ENCODE peak calls at places on chromosomes 2 and 18, in seven cellular contexts. F, N, M, Y, D, Q and S are unnamed samples.

GRCh38 chr2:241466230-241466629 is 42.2 kb downstream of the STK25 start:
- DNase-seq in Q (no peak), D (no peak), M (no peak), N (peak), Y (no peak), F (no peak), S (no peak)

GRCh38 chr2:218149865-218150264 is 16.9 kb downstream of the CXCR1 start:
- DNase-seq in N (no peak), D (no peak), Y (no peak), M (no peak), F (no peak), Q (no peak), S (no peak)

GRCh38 chr2:227826019-227826521 is 12.4 kb downstream of the CCL20 start:
- DNase-seq in Y (no peak), D (no peak), Q (no peak), F (no peak), N (no peak), M (no peak), S (no peak)

GRCh38 chr2:187959821-187960220 is 331.9 kb upstream of the GULP1 start:
- DNase-seq in Y (no peak), M (no peak), N (no peak), F (no peak), Q (no peak), D (no peak), S (peak)

GRCh38 chr2:108267117-108267516 is 21.6 kb upstream of the SULT1C2 start:
- DNase-seq in Q (no peak), Y (no peak), D (peak), F (peak), M (no peak), N (no peak), S (no peak)

GRCh38 chr2:74867841-74868658 is 34.1 kb downstream of the HK2 start:
- DNase-seq in D (no peak), F (peak), Y (no peak), N (no peak), M (no peak), Q (no peak), S (no peak)

GRCh38 chr2:187529977-187530721 is 24.1 kb downstream of the TFPI start:
- DNase-seq in N (no peak), M (no peak), F (no peak), Q (no peak), D (no peak), Y (no peak), S (peak)

GRCh38 chr18:6414723-6415362 is at the start of gene L3MBTL4:
- DNase-seq in N (peak), Y (peak), D (no peak), M (peak), Q (peak), F (no peak), S (no peak)

GRCh38 chr2:30649278-30649677 is 158.0 kb downstream of the CAPN13 start:
- DNase-seq in N (no peak), Q (no peak), M (no peak), D (no peak), Y (no peak), F (no peak), S (no peak)

GRCh38 chr2:71992036-71992435 is 155.6 kb downstream of the CYP26B1 start:
- DNase-seq in M (no peak), F (no peak), Y (no peak), Q (no peak), D (no peak), N (no peak), S (no peak)

GRCh38 chr2:88127888-88128653 is at the start of gene FABP1:
- DNase-seq in Q (no peak), N (no peak), M (peak), D (no peak), Y (no peak), F (no peak), S (no peak)

GRCh38 chr18:36127866-36128845 is 984 bp downstream of the SLC39A6 start:
- DNase-seq in N (no peak), M (no peak), F (peak), Y (no peak), D (no peak), Q (no peak), S (peak)

GRCh38 chr2:51247252-51247651 is 215.3 kb upstream of the NRXN1 start:
- DNase-seq in D (no peak), F (no peak), N (no peak), Q (no peak), Y (no peak), M (no peak), S (peak)

GRCh38 chr18:26091047-26091630 is 726 bp upstream of the SS18 start:
- DNase-seq in Y (no peak), N (no peak), Q (peak), M (no peak), F (no peak), D (no peak), S (no peak)

DNA sequence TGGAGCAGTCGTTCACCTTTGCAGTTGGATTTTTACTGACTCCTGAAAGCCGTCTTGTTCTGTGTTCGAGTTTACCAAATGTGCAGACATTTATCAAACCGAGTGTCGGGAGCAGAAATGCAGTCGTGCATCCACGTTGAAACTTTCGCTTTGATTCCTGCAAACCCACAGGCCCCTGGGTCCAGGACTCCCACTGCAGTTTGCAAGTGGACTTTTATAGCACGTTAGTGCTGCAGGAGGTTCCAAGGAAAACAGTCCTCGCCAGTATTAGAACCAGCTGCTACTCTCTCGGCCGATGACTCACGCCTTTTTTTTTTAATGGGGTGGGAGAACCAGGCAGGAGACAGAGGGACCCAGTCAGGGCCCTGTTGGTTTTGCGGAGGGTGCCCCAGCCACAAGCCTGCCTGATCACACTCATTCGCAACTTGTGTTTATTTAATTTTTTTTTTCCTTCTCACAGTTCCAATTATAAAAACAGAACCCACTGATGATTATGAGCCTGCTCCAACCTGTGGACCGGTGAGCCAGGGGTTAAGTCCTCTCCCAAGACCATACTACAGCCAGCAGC is 90.1 kb downstream of the NFATC1 start:
- DNase-seq in F (peak), Y (no peak), Q (peak), M (no peak), D (peak), N (no peak), S (peak)
- H3K4me3 ChIP-seq in F (peak), Y (no peak), Q (peak), M (no peak), D (peak), N (no peak), S (no peak)

GRCh38 chr18:55406374-55407045 is 181.5 kb downstream of the TCF4 start:
- DNase-seq in N (no peak), Q (no peak), M (no peak), F (no peak), D (no peak), Y (no peak), S (no peak)

GRCh38 chr18:55404136-55404810 is 183.7 kb downstream of the TCF4 start:
- DNase-seq in M (no peak), N (no peak), Y (no peak), Q (no peak), D (no peak), F (no peak), S (no peak)

GRCh38 chr18:55407191-55407590 is 180.8 kb downstream of the TCF4 start:
- DNase-seq in Y (no peak), D (no peak), Q (no peak), M (no peak), N (no peak), F (peak), S (no peak)

GRCh38 chr18:55404811-55405654 is 183.0 kb downstream of the TCF4 start:
- DNase-seq in Q (no peak), F (peak), D (no peak), Y (no peak), M (no peak), N (no peak), S (no peak)

DNA sequence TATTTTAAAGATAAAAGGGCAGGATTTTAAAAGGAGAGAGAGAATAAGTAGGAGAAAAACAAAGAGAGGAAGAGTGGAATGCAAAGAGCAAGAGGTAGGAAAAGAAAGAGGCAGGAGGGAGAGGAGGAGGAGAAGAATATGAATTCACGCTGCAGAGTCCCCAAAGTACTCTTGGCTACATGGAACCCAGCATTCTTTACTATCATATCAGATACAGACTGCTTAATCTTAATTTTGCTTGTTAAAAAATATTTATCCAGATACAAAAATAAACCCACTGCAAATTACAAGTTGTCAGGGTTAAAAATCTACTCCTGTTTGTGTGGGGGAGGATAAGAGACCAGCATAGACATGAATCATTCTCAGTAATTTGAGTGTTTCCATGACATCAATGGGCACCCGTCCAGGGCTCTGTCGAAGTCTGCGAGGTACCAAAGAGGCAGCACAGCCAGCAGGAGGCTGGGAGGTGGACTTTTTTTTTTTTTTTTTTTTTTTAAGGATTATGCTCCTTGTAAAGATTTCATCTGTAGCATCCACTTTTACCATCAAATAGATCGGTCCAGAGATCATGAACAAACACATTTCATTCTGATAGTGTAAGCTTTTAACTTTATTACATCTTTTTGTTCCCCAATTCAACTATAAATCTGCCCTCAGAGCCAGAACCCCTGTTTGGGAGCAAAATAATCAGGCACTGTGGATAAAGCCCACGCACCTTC is 182.2 kb downstream of the TCF4 start:
- DNase-seq in D (no peak), N (no peak), M (no peak), F (peak), Q (peak), Y (no peak), S (peak)
- TF ChIP-seq CTCF in D (no peak), N (no peak), M (no peak), F (no peak), Q (peak), Y (no peak), S (no peak)

GRCh38 chr2:150478206-150478974 is 9.1 kb downstream of the RND3 start:
- DNase-seq in F (peak), N (no peak), Y (no peak), Q (no peak), M (no peak), D (no peak), S (no peak)
- H3K4me3 ChIP-seq in F (peak), N (no peak), Y (no peak), Q (no peak), M (no peak), D (peak), S (no peak)

GRCh38 chr2:64934530-64934929 is 54.7 kb upstream of the SLC1A4 start:
- DNase-seq in F (no peak), Y (no peak), N (no peak), D (no peak), M (no peak), Q (peak), S (no peak)
- TF ChIP-seq CTCF in F (no peak), Y (no peak), N (no peak), D (no peak), M (no peak), Q (no peak), S (no peak)

DNA sequence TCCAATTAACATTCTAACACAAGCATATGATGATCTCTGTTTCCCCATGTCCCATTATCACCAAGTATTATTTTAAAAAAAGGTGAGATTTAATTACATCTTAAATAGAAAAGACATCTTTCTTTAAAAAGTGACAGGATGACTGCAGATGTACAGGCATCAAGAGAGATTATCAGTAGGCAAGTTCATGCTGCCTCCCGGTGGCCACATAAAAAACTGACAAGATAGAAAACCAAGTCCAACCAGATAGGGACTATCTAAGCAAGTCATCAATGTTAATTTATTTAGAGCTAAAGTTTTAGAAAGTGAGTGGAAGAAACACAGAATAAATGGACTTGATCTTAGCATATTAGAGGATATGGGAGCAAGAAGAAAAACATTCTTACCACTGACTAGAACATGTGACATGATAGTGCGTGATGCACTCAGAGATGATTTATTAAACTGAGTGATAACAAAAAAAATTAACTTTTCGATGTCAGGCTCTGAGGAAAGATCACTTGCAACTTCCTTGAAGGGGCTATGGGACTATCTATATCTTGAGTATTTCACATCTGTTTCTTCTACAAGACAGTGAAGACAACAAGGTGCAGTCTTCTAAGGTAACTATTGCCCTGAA is 5.4 kb upstream of the TDRD15 start:
- DNase-seq in Y (no peak), D (no peak), N (no peak), F (peak), M (no peak), Q (no peak), S (peak)
- H3K4me3 ChIP-seq in Y (no peak), D (no peak), N (no peak), F (no peak), M (no peak), Q (no peak), S (no peak)

DNA sequence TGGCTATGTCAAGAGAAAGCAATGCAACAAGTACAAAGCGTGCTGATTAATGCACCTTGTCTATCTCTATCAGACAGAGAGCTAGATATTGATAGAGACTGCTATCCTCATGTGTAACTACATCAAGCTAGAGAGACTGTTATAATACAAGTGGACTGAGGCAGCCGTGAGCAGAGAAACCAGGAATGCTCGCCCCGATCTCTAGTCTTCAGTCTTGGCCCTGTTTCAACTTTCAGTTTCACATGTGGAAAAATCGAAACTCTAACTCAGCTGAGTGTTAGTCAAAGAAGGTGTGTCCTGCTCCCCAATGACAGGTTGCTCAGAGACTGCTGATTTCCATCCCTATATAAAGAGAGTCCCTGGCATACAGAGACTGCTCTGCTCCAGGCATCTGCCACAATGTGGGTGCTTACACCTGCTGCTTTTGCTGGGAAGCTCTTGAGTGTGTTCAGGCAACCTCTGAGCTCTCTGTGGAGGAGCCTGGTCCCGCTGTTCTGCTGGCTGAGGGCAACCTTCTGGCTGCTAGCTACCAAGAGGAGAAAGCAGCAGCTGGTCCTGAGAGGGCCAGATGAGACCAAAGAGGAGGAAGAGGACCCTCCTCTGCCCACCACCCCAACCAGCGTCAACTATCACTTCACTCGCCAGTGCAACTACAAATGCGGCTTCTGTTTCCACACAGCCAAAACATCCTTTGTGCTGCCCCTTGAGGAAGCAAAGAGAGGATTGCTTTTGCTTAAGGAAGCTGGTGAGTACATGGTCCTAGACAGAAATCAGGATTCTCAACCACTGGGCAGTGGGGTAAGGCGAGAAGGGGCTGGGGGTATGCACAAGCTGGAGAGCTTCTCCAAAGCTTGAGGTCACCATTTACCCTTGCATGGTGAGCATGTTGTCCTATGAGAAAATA is at the start of gene RSAD2:
- DNase-seq in Y (no peak), Q (no peak), N (no peak), M (no peak), D (no peak), F (peak), S (peak)
- TF ChIP-seq CTCF in Y (no peak), Q (no peak), N (no peak), M (no peak), D (no peak), F (no peak), S (no peak)